ENCODE peak calls at places on chromosomes 4 and X, in nine cellular contexts. One of them, this sample, is unnamed.

GRCh38 chrX:135256923-135257322 is 5.1 kb downstream of the ETDA start:
- DNase-seq in NCI-H187: no peak
- DNase-seq in stimulated activated CD4-positive, alpha-beta T cell treated with anti-CD3 and anti-CD28 coated beads, Interleukin-2, amount 100 ng/mL, for 48 hours: no peak
- DNase-seq in activated T-cell treated with anti-CD3 and anti-CD28 coated beads for 48 hours: no peak
- DNase-seq in cardiac muscle cell: no peak
- DNase-seq in globus pallidus: no peak
- DNase-seq in fibroblast of pulmonary artery: no peak
- DNase-seq in RKO: no peak
- DNase-seq in effector memory CD4-positive, alpha-beta T cell: no peak
- DNase-seq in this sample: no peak

GRCh38 chrX:130575831-130576404 is 174.1 kb downstream of the RBMX2 start:
- DNase-seq in globus pallidus: peak; percentile 66
- DNase-seq in cardiac muscle cell: peak; percentile 68
- DNase-seq in RKO: peak; percentile 54
- DNase-seq in activated T-cell treated with anti-CD3 and anti-CD28 coated beads for 48 hours: peak; percentile 0
- DNase-seq in fibroblast of pulmonary artery: peak; percentile 49
- DNase-seq in NCI-H187: no peak
- DNase-seq in effector memory CD4-positive, alpha-beta T cell: no peak
- DNase-seq in stimulated activated CD4-positive, alpha-beta T cell treated with anti-CD3 and anti-CD28 coated beads, Interleukin-2, amount 100 ng/mL, for 48 hours: peak; percentile 0
- DNase-seq in this sample: peak; percentile 6

GRCh38 chrX:5337160-5337559 is 891.5 kb downstream of the NLGN4X start:
- DNase-seq in cardiac muscle cell: no peak
- DNase-seq in fibroblast of pulmonary artery: no peak
- DNase-seq in effector memory CD4-positive, alpha-beta T cell: no peak
- DNase-seq in activated T-cell treated with anti-CD3 and anti-CD28 coated beads for 48 hours: no peak
- DNase-seq in globus pallidus: no peak
- DNase-seq in stimulated activated CD4-positive, alpha-beta T cell treated with anti-CD3 and anti-CD28 coated beads, Interleukin-2, amount 100 ng/mL, for 48 hours: no peak
- DNase-seq in NCI-H187: no peak
- DNase-seq in RKO: no peak
- DNase-seq in this sample: no peak

GRCh38 chr4:47913328-47913727 is 1.1 kb downstream of the NFXL1 start:
- DNase-seq in effector memory CD4-positive, alpha-beta T cell: no peak
- DNase-seq in cardiac muscle cell: no peak
- DNase-seq in stimulated activated CD4-positive, alpha-beta T cell treated with anti-CD3 and anti-CD28 coated beads, Interleukin-2, amount 100 ng/mL, for 48 hours: no peak
- DNase-seq in RKO: peak; percentile 75
- DNase-seq in globus pallidus: no peak
- DNase-seq in fibroblast of pulmonary artery: no peak
- DNase-seq in NCI-H187: no peak
- DNase-seq in activated T-cell treated with anti-CD3 and anti-CD28 coated beads for 48 hours: no peak
- DNase-seq in this sample: no peak

GRCh38 chr4:84995386-84995785 is 28.9 kb upstream of the WDFY3 start:
- DNase-seq in activated T-cell treated with anti-CD3 and anti-CD28 coated beads for 48 hours: no peak
- DNase-seq in stimulated activated CD4-positive, alpha-beta T cell treated with anti-CD3 and anti-CD28 coated beads, Interleukin-2, amount 100 ng/mL, for 48 hours: no peak
- DNase-seq in fibroblast of pulmonary artery: no peak
- DNase-seq in NCI-H187: no peak
- DNase-seq in RKO: no peak
- DNase-seq in effector memory CD4-positive, alpha-beta T cell: no peak
- DNase-seq in cardiac muscle cell: no peak
- DNase-seq in globus pallidus: no peak
- DNase-seq in this sample: no peak

GRCh38 chrX:41722816-41723215 is 1.2 kb upstream of the GPR82 start:
- DNase-seq in stimulated activated CD4-positive, alpha-beta T cell treated with anti-CD3 and anti-CD28 coated beads, Interleukin-2, amount 100 ng/mL, for 48 hours: no peak
- DNase-seq in RKO: no peak
- DNase-seq in effector memory CD4-positive, alpha-beta T cell: no peak
- DNase-seq in NCI-H187: no peak
- DNase-seq in cardiac muscle cell: no peak
- DNase-seq in globus pallidus: no peak
- DNase-seq in activated T-cell treated with anti-CD3 and anti-CD28 coated beads for 48 hours: no peak
- DNase-seq in fibroblast of pulmonary artery: peak; percentile 30
- DNase-seq in this sample: no peak

GRCh38 chr4:19850909-19851308 is 400.8 kb upstream of the SLIT2 start:
- DNase-seq in cardiac muscle cell: no peak
- DNase-seq in fibroblast of pulmonary artery: peak; percentile 85
- DNase-seq in effector memory CD4-positive, alpha-beta T cell: no peak
- DNase-seq in activated T-cell treated with anti-CD3 and anti-CD28 coated beads for 48 hours: no peak
- DNase-seq in NCI-H187: no peak
- DNase-seq in globus pallidus: no peak
- DNase-seq in stimulated activated CD4-positive, alpha-beta T cell treated with anti-CD3 and anti-CD28 coated beads, Interleukin-2, amount 100 ng/mL, for 48 hours: no peak
- DNase-seq in RKO: peak; percentile 86
- DNase-seq in this sample: peak; percentile 31

GRCh38 chrX:16603822-16604221 is 46.1 kb upstream of the S100G start:
- DNase-seq in cardiac muscle cell: no peak
- DNase-seq in NCI-H187: no peak
- DNase-seq in effector memory CD4-positive, alpha-beta T cell: no peak
- DNase-seq in activated T-cell treated with anti-CD3 and anti-CD28 coated beads for 48 hours: no peak
- DNase-seq in globus pallidus: no peak
- DNase-seq in RKO: no peak
- DNase-seq in stimulated activated CD4-positive, alpha-beta T cell treated with anti-CD3 and anti-CD28 coated beads, Interleukin-2, amount 100 ng/mL, for 48 hours: no peak
- DNase-seq in fibroblast of pulmonary artery: peak; percentile 0
- DNase-seq in this sample: no peak

GRCh38 chr4:47374477-47374876 is 89.0 kb downstream of the COMMD8 start:
- DNase-seq in activated T-cell treated with anti-CD3 and anti-CD28 coated beads for 48 hours: no peak
- DNase-seq in NCI-H187: no peak
- DNase-seq in fibroblast of pulmonary artery: peak; percentile 17
- DNase-seq in RKO: peak; percentile 31
- DNase-seq in globus pallidus: no peak
- DNase-seq in stimulated activated CD4-positive, alpha-beta T cell treated with anti-CD3 and anti-CD28 coated beads, Interleukin-2, amount 100 ng/mL, for 48 hours: no peak
- DNase-seq in effector memory CD4-positive, alpha-beta T cell: no peak
- DNase-seq in cardiac muscle cell: no peak
- DNase-seq in this sample: no peak

GRCh38 chrX:38664285-38664684 is 102.9 kb downstream of the TSPAN7 start:
- DNase-seq in effector memory CD4-positive, alpha-beta T cell: no peak
- DNase-seq in fibroblast of pulmonary artery: peak; percentile 52
- DNase-seq in activated T-cell treated with anti-CD3 and anti-CD28 coated beads for 48 hours: no peak
- DNase-seq in NCI-H187: no peak
- DNase-seq in stimulated activated CD4-positive, alpha-beta T cell treated with anti-CD3 and anti-CD28 coated beads, Interleukin-2, amount 100 ng/mL, for 48 hours: no peak
- DNase-seq in cardiac muscle cell: peak; percentile 64
- DNase-seq in globus pallidus: peak; percentile 30
- DNase-seq in RKO: peak; percentile 67
- DNase-seq in this sample: peak; percentile 26

GRCh38 chr4:12041828-12042227 is 613.1 kb upstream of the HS3ST1 start:
- DNase-seq in cardiac muscle cell: peak; percentile 34
- DNase-seq in fibroblast of pulmonary artery: peak; percentile 35
- DNase-seq in stimulated activated CD4-positive, alpha-beta T cell treated with anti-CD3 and anti-CD28 coated beads, Interleukin-2, amount 100 ng/mL, for 48 hours: no peak
- DNase-seq in globus pallidus: peak; percentile 4
- DNase-seq in effector memory CD4-positive, alpha-beta T cell: no peak
- DNase-seq in NCI-H187: no peak
- DNase-seq in activated T-cell treated with anti-CD3 and anti-CD28 coated beads for 48 hours: no peak
- DNase-seq in RKO: no peak
- DNase-seq in this sample: no peak

GRCh38 chr4:14783011-14783877 is 219.0 kb upstream of the CPEB2 start:
- DNase-seq in NCI-H187: no peak
- DNase-seq in effector memory CD4-positive, alpha-beta T cell: no peak
- DNase-seq in stimulated activated CD4-positive, alpha-beta T cell treated with anti-CD3 and anti-CD28 coated beads, Interleukin-2, amount 100 ng/mL, for 48 hours: peak; percentile 41
- DNase-seq in RKO: peak; percentile 58
- DNase-seq in fibroblast of pulmonary artery: peak; percentile 11
- DNase-seq in cardiac muscle cell: peak; percentile 1
- DNase-seq in globus pallidus: no peak
- DNase-seq in activated T-cell treated with anti-CD3 and anti-CD28 coated beads for 48 hours: peak; percentile 43
- DNase-seq in this sample: no peak

GRCh38 chr4:186241616-186242015 is 14.3 kb downstream of the KLKB1 start:
- DNase-seq in globus pallidus: no peak
- DNase-seq in effector memory CD4-positive, alpha-beta T cell: no peak
- DNase-seq in RKO: no peak
- DNase-seq in cardiac muscle cell: no peak
- DNase-seq in activated T-cell treated with anti-CD3 and anti-CD28 coated beads for 48 hours: no peak
- DNase-seq in stimulated activated CD4-positive, alpha-beta T cell treated with anti-CD3 and anti-CD28 coated beads, Interleukin-2, amount 100 ng/mL, for 48 hours: no peak
- DNase-seq in fibroblast of pulmonary artery: no peak
- DNase-seq in NCI-H187: no peak
- DNase-seq in this sample: no peak

GRCh38 chr4:81314897-81315470 is 100.0 kb upstream of the PRKG2 start:
- DNase-seq in effector memory CD4-positive, alpha-beta T cell: no peak
- DNase-seq in fibroblast of pulmonary artery: peak; percentile 60
- DNase-seq in globus pallidus: no peak
- DNase-seq in RKO: no peak
- DNase-seq in stimulated activated CD4-positive, alpha-beta T cell treated with anti-CD3 and anti-CD28 coated beads, Interleukin-2, amount 100 ng/mL, for 48 hours: no peak
- DNase-seq in activated T-cell treated with anti-CD3 and anti-CD28 coated beads for 48 hours: no peak
- DNase-seq in cardiac muscle cell: no peak
- DNase-seq in NCI-H187: no peak
- DNase-seq in this sample: no peak

GRCh38 chr4:4866833-4867744 is 7.6 kb downstream of the MSX1 start:
- DNase-seq in effector memory CD4-positive, alpha-beta T cell: no peak
- DNase-seq in fibroblast of pulmonary artery: no peak
- DNase-seq in cardiac muscle cell: peak; percentile 72
- DNase-seq in RKO: no peak
- DNase-seq in globus pallidus: no peak
- DNase-seq in NCI-H187: no peak
- DNase-seq in stimulated activated CD4-positive, alpha-beta T cell treated with anti-CD3 and anti-CD28 coated beads, Interleukin-2, amount 100 ng/mL, for 48 hours: no peak
- DNase-seq in activated T-cell treated with anti-CD3 and anti-CD28 coated beads for 48 hours: no peak
- DNase-seq in this sample: no peak